ENCODE peak calls at places on chromosomes 13 and 19, in nine cellular contexts. S, G, E, Y, C, Q, K, T and F are unnamed samples.

GRCh38 chr19:28426902-28427232 is 786.1 kb downstream of the UQCRFS1 start:
- DNase-seq in E (no peak), Q (no peak), C (no peak), S (no peak), T (no peak), G (no peak), K (no peak), Y (no peak), F (no peak)

GRCh38 chr13:110416131-110416584 is 109.1 kb downstream of the COL4A2 start:
- DNase-seq in G (no peak), T (no peak), Y (peak), E (no peak), K (no peak), S (no peak), C (no peak), Q (no peak), F (no peak)

GRCh38 chr13:28046981-28047380 is 53.4 kb downstream of the FLT3 start:
- DNase-seq in T (no peak), K (no peak), Y (no peak), C (no peak), Q (no peak), E (no peak), G (no peak), S (no peak), F (no peak)

GRCh38 chr13:49733181-49733951 is 42.1 kb upstream of the EBPL start:
- DNase-seq in E (no peak), Y (peak), K (no peak), T (no peak), G (no peak), C (no peak), S (no peak), Q (no peak), F (no peak)

GRCh38 chr13:113636266-113636963 is 21.6 kb downstream of the ATP4B start:
- DNase-seq in Q (no peak), T (peak), S (no peak), Y (no peak), G (peak), E (peak), C (no peak), K (no peak), F (peak)

GRCh38 chr19:51566489-51567100 is 4.5 kb upstream of the ZNF175 start:
- DNase-seq in K (no peak), E (no peak), Y (no peak), Q (no peak), S (no peak), C (no peak), G (no peak), T (no peak), F (no peak)

GRCh38 chr13:106348032-106348431 is 187.4 kb downstream of the EFNB2 start:
- DNase-seq in Y (no peak), G (no peak), Q (peak), E (no peak), T (no peak), S (no peak), C (no peak), K (no peak), F (no peak)

GRCh38 chr13:77042566-77043177 is 15.7 kb upstream of the FBXL3 start:
- DNase-seq in S (no peak), G (no peak), Y (no peak), Q (no peak), T (no peak), E (no peak), K (no peak), C (no peak), F (no peak)

GRCh38 chr13:59914556-59914955 is 249.2 kb downstream of the DIAPH3 start:
- DNase-seq in G (no peak), Y (no peak), E (no peak), T (no peak), S (no peak), C (no peak), K (no peak), Q (no peak), F (no peak)

GRCh38 chr19:13978306-13978705 is 26.0 kb downstream of the DCAF15 start:
- DNase-seq in S (no peak), K (peak), Q (no peak), T (peak), G (peak), C (peak), Y (peak), E (peak), F (peak)

GRCh38 chr19:6979341-6979740 is 41.9 kb downstream of the MBD3L2B start:
- DNase-seq in C (no peak), E (no peak), Y (no peak), T (no peak), G (no peak), Q (no peak), S (no peak), K (no peak), F (no peak)

GRCh38 chr13:26254583-26255102 is 714 bp downstream of the CDK8 start:
- DNase-seq in S (peak), K (peak), Y (peak), E (peak), Q (no peak), T (peak), G (peak), C (peak), F (peak)

GRCh38 chr13:73335226-73335625 is 276.4 kb downstream of the KLF5 start:
- DNase-seq in Y (no peak), K (no peak), E (no peak), G (no peak), Q (peak), T (no peak), C (no peak), S (peak), F (no peak)

GRCh38 chr13:106010836-106011235 is 524.6 kb downstream of the EFNB2 start:
- DNase-seq in C (no peak), Q (no peak), E (no peak), G (no peak), T (no peak), Y (no peak), K (no peak), S (no peak), F (no peak)

GRCh38 chr19:12884926-12885748 is 1.9 kb downstream of the KLF1 start:
- DNase-seq in K (peak), C (peak), Q (no peak), T (no peak), G (peak), Y (peak), E (peak), S (peak), F (peak)

GRCh38 chr19:38290631-38291147 is 13.4 kb upstream of the C19orf33 start:
- DNase-seq in C (peak), Q (no peak), E (no peak), Y (peak), G (no peak), K (no peak), T (no peak), S (no peak), F (peak)

GRCh38 chr13:79673310-79673992 is 192.5 kb downstream of the NDFIP2 start:
- DNase-seq in T (no peak), C (no peak), Q (no peak), K (no peak), S (no peak), G (no peak), Y (no peak), E (no peak), F (no peak)

GRCh38 chr13:111122056-111122455 is 6.9 kb downstream of the ARHGEF7 start:
- DNase-seq in T (no peak), S (no peak), K (no peak), C (no peak), G (no peak), E (no peak), Q (no peak), Y (no peak), F (no peak)

GRCh38 chr19:5893907-5894703 is 9.5 kb downstream of the NDUFA11 start:
- DNase-seq in Q (no peak), E (no peak), T (no peak), K (no peak), G (no peak), Y (peak), C (no peak), S (no peak), F (no peak)

GRCh38 chr13:37486171-37486661 is 112.4 kb downstream of the POSTN start:
- DNase-seq in S (no peak), G (no peak), K (no peak), Q (no peak), T (no peak), C (no peak), Y (no peak), E (no peak), F (no peak)

GRCh38 chr13:40116008-40116407 is 460.5 kb downstream of the COG6 start:
- DNase-seq in T (no peak), Y (no peak), Q (peak), S (peak), C (peak), E (peak), G (peak), K (peak), F (peak)

GRCh38 chr19:49565261-49565660 is 15.1 kb downstream of the NOSIP start:
- DNase-seq in S (no peak), E (no peak), K (peak), T (no peak), Y (no peak), Q (no peak), G (peak), C (peak), F (no peak)

GRCh38 chr13:24741016-24741662 is 22.8 kb upstream of the RNF17 start:
- DNase-seq in S (no peak), Q (no peak), G (no peak), T (no peak), E (no peak), Y (no peak), C (no peak), K (no peak), F (peak)

GRCh38 chr19:10500247-10500592 is 2.9 kb downstream of the KEAP1 start:
- DNase-seq in E (no peak), S (no peak), T (no peak), K (no peak), Y (no peak), C (no peak), G (no peak), Q (no peak), F (no peak)

GRCh38 chr13:32383836-32384618 is 43.9 kb downstream of the N4BP2L1 start:
- DNase-seq in S (no peak), Q (no peak), G (no peak), Y (no peak), E (no peak), C (no peak), K (no peak), T (no peak), F (no peak)

GRCh38 chr19:44851427-44851826 is 5.3 kb downstream of the NECTIN2 start:
- DNase-seq in C (no peak), Q (no peak), Y (no peak), E (no peak), K (no peak), G (no peak), T (no peak), S (no peak), F (no peak)

GRCh38 chr13:72648513-72649065 is 78.8 kb downstream of the MZT1 start:
- DNase-seq in K (no peak), E (no peak), Y (no peak), T (no peak), G (no peak), Q (peak), C (no peak), S (no peak), F (no peak)

GRCh38 chr13:35908221-35908620 is 223.0 kb downstream of the DCLK1 start:
- DNase-seq in K (no peak), Y (no peak), T (no peak), E (no peak), G (no peak), C (no peak), Q (no peak), S (no peak), F (no peak)

GRCh38 chr19:15282311-15282705 is 50.0 kb downstream of the BRD4 start:
- DNase-seq in Q (no peak), C (no peak), S (no peak), G (no peak), Y (no peak), K (no peak), E (no peak), T (no peak), F (no peak)

GRCh38 chr19:15279326-15279904 is 47.2 kb upstream of the EPHX3 start:
- DNase-seq in T (no peak), Y (no peak), G (no peak), K (no peak), S (no peak), C (no peak), Q (no peak), E (no peak), F (no peak)

GRCh38 chr19:15280915-15281683 is 48.9 kb upstream of the EPHX3 start:
- DNase-seq in Q (no peak), K (peak), E (peak), T (peak), G (peak), C (peak), Y (peak), S (no peak), F (peak)

GRCh38 chr19:15283141-15283885 is 49.0 kb downstream of the BRD4 start:
- DNase-seq in G (peak), Q (no peak), Y (no peak), T (no peak), S (no peak), E (no peak), C (no peak), K (no peak), F (no peak)

GRCh38 chr19:15280048-15280725 is 47.9 kb upstream of the EPHX3 start:
- DNase-seq in E (no peak), Y (no peak), K (no peak), C (no peak), T (no peak), Q (no peak), S (no peak), G (no peak), F (no peak)
- TF ChIP-seq POLR2A in E (no peak), Y (no peak), K (no peak), C (no peak), T (no peak), Q (no peak), S (no peak), G (no peak), F (no peak)

GRCh38 chr19:17749912-17750317 is 1.4 kb upstream of the FCHO1 start:
- DNase-seq in C (no peak), G (no peak), E (no peak), K (no peak), S (no peak), Y (no peak), Q (no peak), T (no peak), F (no peak)
- H3K4me3 ChIP-seq in C (no peak), G (no peak), E (no peak), K (no peak), S (no peak), Y (no peak), Q (no peak), T (no peak), F (no peak)

GRCh38 chr19:47854459-47854858 is 4.6 kb upstream of the TPRX2 start:
- DNase-seq in Q (no peak), C (no peak), E (no peak), G (no peak), Y (no peak), K (no peak), S (no peak), T (no peak), F (no peak)
- TF ChIP-seq CTCF in Q (no peak), C (no peak), E (no peak), G (no peak), Y (no peak), K (no peak), S (no peak), T (no peak), F (no peak)

GRCh38 chr13:99065250-99066015 is 87.6 kb upstream of the DOCK9 start:
- DNase-seq in K (no peak), Q (no peak), C (no peak), G (no peak), Y (no peak), S (no peak), E (no peak), T (no peak), F (no peak)

GRCh38 chr13:99063178-99063577 is 85.3 kb upstream of the DOCK9 start:
- DNase-seq in T (no peak), E (no peak), C (no peak), Y (no peak), G (no peak), S (no peak), K (no peak), Q (no peak), F (no peak)

GRCh38 chr13:99066219-99066618 is 88.4 kb upstream of the DOCK9 start:
- DNase-seq in G (no peak), K (no peak), Y (no peak), C (no peak), E (no peak), T (no peak), Q (no peak), S (no peak), F (no peak)

GRCh38 chr13:99063952-99064351 is 86.1 kb upstream of the DOCK9 start:
- DNase-seq in E (no peak), C (no peak), K (no peak), T (no peak), Q (no peak), Y (no peak), G (no peak), S (no peak), F (no peak)

GRCh38 chr13:99064624-99065249 is 86.9 kb upstream of the DOCK9 start:
- DNase-seq in Q (no peak), S (no peak), G (no peak), E (no peak), T (no peak), Y (no peak), C (no peak), K (no peak), F (no peak)
- TF ChIP-seq POLR2A in Q (no peak), S (no peak), G (no peak), E (no peak), T (no peak), Y (no peak), C (no peak), K (no peak), F (no peak)

GRCh38 chr19:55486043-55486970 is 1.3 kb downstream of the NAT14 start:
- DNase-seq in E (peak), C (no peak), T (no peak), S (no peak), Q (no peak), K (no peak), Y (no peak), G (no peak), F (no peak)

GRCh38 chr19:55484571-55485438 is at the start of gene NAT14:
- DNase-seq in G (peak), E (peak), K (peak), S (peak), T (no peak), Y (no peak), Q (no peak), C (peak), F (no peak)

GRCh38 chr19:55486971-55487883 is 1.0 kb upstream of the SSC5D start:
- DNase-seq in K (peak), Q (no peak), S (peak), E (peak), G (no peak), Y (peak), T (no peak), C (no peak), F (no peak)

GRCh38 chr19:55483681-55484361 is 1.2 kb upstream of the NAT14 start:
- DNase-seq in Q (no peak), C (no peak), G (no peak), Y (no peak), S (no peak), K (no peak), E (peak), T (no peak), F (no peak)

GRCh38 chr19:55485439-55486011 is 537 bp downstream of the NAT14 start:
- DNase-seq in K (no peak), S (no peak), Q (no peak), G (no peak), C (no peak), T (no peak), Y (no peak), E (peak), F (no peak)
- H3K4me3 ChIP-seq in K (peak), S (peak), Q (peak), G (peak), C (peak), T (peak), Y (peak), E (peak), F (peak)

DNA sequence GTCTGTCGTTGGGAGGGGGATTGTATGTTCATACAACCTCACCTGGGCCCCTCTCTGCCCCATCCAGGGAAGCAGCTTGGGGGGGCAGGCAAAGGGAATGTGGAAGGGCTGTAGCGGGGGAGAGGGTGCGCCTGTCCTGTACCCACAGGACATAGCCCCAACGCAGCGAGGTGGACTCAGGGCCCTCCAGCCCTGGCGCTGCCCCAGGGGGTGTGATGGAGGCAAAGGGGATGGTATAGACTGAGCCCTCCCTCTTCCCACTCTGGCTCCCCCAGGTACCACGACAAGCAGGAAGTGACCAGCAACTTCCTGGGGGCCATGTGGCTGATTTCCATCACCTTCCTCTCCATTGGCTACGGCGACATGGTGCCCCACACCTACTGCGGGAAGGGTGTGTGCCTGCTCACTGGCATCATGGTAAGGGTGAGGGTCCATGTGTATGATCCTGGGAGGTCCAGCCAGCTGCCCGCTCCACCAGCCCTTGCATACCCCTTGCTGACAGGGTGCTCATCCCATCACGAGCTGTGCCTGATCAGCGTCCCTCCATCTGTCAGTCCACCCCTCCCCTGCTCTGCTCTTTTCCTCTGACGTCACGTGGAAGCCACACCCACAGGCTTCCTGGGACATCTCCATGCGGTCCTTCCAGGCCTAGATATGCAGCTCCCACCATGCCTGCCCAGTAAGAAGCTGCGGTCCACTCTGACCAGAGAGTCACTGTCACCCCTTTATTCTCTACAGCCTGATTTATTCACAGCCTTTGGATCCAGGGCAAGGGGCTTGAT is 18.3 kb downstream of the KCNN1 start:
- DNase-seq in G (no peak), K (no peak), T (no peak), S (no peak), Y (no peak), Q (peak), C (no peak), E (no peak), F (no peak)
- TF ChIP-seq CTCF in G (no peak), K (no peak), T (no peak), S (no peak), Y (no peak), Q (no peak), C (no peak), E (no peak), F (no peak)

GRCh38 chr19:30968841-30969399 is 380.3 kb downstream of the TSHZ3 start:
- DNase-seq in Y (no peak), S (no peak), G (no peak), C (no peak), E (no peak), Q (no peak), T (no peak), K (no peak), F (no peak)
- TF ChIP-seq POLR2A in Y (no peak), S (no peak), G (no peak), C (no peak), E (no peak), Q (no peak), T (no peak), K (no peak), F (no peak)

DNA sequence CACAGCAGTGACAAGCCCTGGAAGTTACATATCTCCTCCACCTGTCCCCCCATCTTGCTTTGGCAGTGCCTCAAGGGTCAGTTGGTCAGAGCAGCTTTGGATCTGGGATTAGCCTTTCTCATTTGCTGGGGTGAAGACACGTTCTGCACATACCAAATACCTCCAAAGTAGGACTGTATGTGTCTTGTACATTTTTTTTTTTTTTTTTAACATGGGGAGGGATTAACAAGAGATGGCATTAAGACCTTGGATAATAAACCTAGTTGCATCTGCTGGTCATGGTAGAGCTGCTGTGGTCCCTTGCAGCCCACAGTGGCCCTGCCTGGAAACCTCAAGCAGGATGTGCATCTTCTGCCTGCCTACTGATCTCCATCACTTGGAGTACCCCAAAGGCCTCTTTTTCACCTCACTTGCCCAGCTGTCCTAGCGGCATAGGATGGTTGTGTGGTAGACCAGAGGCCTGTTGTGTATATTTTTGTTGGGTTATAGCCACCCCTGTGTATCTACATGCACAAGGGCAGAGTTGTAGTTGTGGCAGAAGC is 2.5 kb downstream of the RPS19 start:
- DNase-seq in Y (no peak), K (no peak), Q (no peak), E (no peak), C (no peak), T (no peak), G (no peak), S (no peak), F (no peak)
- H3K4me3 ChIP-seq in Y (no peak), K (no peak), Q (no peak), E (no peak), C (no peak), T (peak), G (no peak), S (peak), F (no peak)

GRCh38 chr19:20357921-20358320 is 190.9 kb downstream of the ZNF486 start:
- DNase-seq in S (no peak), T (no peak), K (no peak), Q (no peak), G (no peak), E (no peak), Y (no peak), C (no peak), F (no peak)

GRCh38 chr19:20365146-20365545 is 198.1 kb downstream of the ZNF486 start:
- DNase-seq in K (no peak), Q (no peak), T (no peak), C (no peak), Y (no peak), E (no peak), S (no peak), G (no peak), F (no peak)

GRCh38 chr19:20359933-20360720 is 193.1 kb downstream of the ZNF486 start:
- DNase-seq in E (no peak), Q (no peak), S (no peak), K (no peak), C (no peak), Y (no peak), G (no peak), T (no peak), F (no peak)
- TF ChIP-seq CTCF in E (no peak), Q (peak), S (no peak), K (no peak), C (no peak), Y (no peak), G (no peak), T (no peak), F (no peak)